ENCODE peak calls at places on chromosomes 16 and 17, in ten cellular contexts. One of them, this sample, is unnamed.
A peak's percentile ranks its signal among the peaks of the same experiment; 100 is the strongest.

GRCh38 chr16:74462361-74462760 is 41.1 kb upstream of the CLEC18B start:
- DNase-seq in GM23248: peak; percentile 37
- DNase-seq in GM12878: no peak
- DNase-seq in tibial artery: no peak
- DNase-seq in CD8-positive, alpha-beta memory T cell: no peak
- DNase-seq in transverse colon: no peak
- DNase-seq in IMR-90: no peak
- DNase-seq in mesendoderm: no peak
- DNase-seq in PC-3: peak; percentile 76
- DNase-seq in ovary: no peak
- DNase-seq in this sample: no peak

GRCh38 chr16:87017388-87018012 is 299.7 kb downstream of the C16orf95 start:
- DNase-seq in ovary: no peak
- DNase-seq in mesendoderm: peak; percentile 83
- DNase-seq in PC-3: peak; percentile 80
- DNase-seq in IMR-90: peak; percentile 88
- DNase-seq in CD8-positive, alpha-beta memory T cell: no peak
- DNase-seq in transverse colon: no peak
- DNase-seq in GM23248: peak; percentile 91
- DNase-seq in tibial artery: peak; percentile 59
- DNase-seq in GM12878: no peak
- DNase-seq in this sample: no peak

GRCh38 chr17:7930841-7931631 is 710 bp downstream of the TRAPPC1 start:
- DNase-seq in CD8-positive, alpha-beta memory T cell: no peak
- DNase-seq in PC-3: no peak
- DNase-seq in ovary: no peak
- DNase-seq in GM23248: no peak
- DNase-seq in transverse colon: no peak
- DNase-seq in tibial artery: no peak
- DNase-seq in mesendoderm: no peak
- DNase-seq in IMR-90: no peak
- DNase-seq in GM12878: no peak
- DNase-seq in this sample: no peak

GRCh38 chr17:83036193-83036592 is 43.2 kb upstream of the METRNL start:
- DNase-seq in ovary: no peak
- DNase-seq in mesendoderm: no peak
- DNase-seq in GM12878: no peak
- DNase-seq in IMR-90: no peak
- DNase-seq in tibial artery: no peak
- DNase-seq in CD8-positive, alpha-beta memory T cell: no peak
- DNase-seq in GM23248: no peak
- DNase-seq in transverse colon: no peak
- DNase-seq in PC-3: no peak
- DNase-seq in this sample: no peak

GRCh38 chr16:58459344-58460218 is 40.4 kb upstream of the NDRG4 start:
- DNase-seq in CD8-positive, alpha-beta memory T cell: no peak
- DNase-seq in ovary: no peak
- DNase-seq in GM12878: no peak
- DNase-seq in IMR-90: peak; percentile 43
- DNase-seq in transverse colon: no peak
- DNase-seq in tibial artery: no peak
- DNase-seq in PC-3: peak; percentile 82
- DNase-seq in mesendoderm: no peak
- DNase-seq in GM23248: peak; percentile 76
- DNase-seq in this sample: no peak

GRCh38 chr17:40322417-40323315 is 13.7 kb downstream of the RARA start:
- DNase-seq in IMR-90: peak; percentile 81
- DNase-seq in GM23248: peak; percentile 89
- DNase-seq in tibial artery: peak; percentile 91
- DNase-seq in PC-3: peak; percentile 62
- DNase-seq in ovary: peak; percentile 82
- DNase-seq in CD8-positive, alpha-beta memory T cell: peak; percentile 98
- DNase-seq in mesendoderm: peak; percentile 90
- DNase-seq in GM12878: peak; percentile 88
- DNase-seq in transverse colon: peak; percentile 83
- DNase-seq in this sample: no peak

GRCh38 chr17:60641810-60642220 is 35.8 kb upstream of the BCAS3 start:
- DNase-seq in PC-3: peak; percentile 93
- DNase-seq in transverse colon: peak; percentile 70
- DNase-seq in IMR-90: peak; percentile 85
- DNase-seq in tibial artery: peak; percentile 74
- DNase-seq in ovary: peak; percentile 70
- DNase-seq in mesendoderm: peak; percentile 80
- DNase-seq in GM23248: peak; percentile 81
- DNase-seq in CD8-positive, alpha-beta memory T cell: peak; percentile 37
- DNase-seq in GM12878: no peak
- DNase-seq in this sample: no peak

GRCh38 chr17:48626470-48627241 is 498 bp upstream of the HOXB9 start:
- DNase-seq in PC-3: peak; percentile 65
- DNase-seq in transverse colon: peak; percentile 80
- DNase-seq in IMR-90: peak; percentile 47
- DNase-seq in GM23248: peak; percentile 51
- DNase-seq in ovary: no peak
- DNase-seq in GM12878: no peak
- DNase-seq in mesendoderm: no peak
- DNase-seq in tibial artery: no peak
- DNase-seq in CD8-positive, alpha-beta memory T cell: no peak
- DNase-seq in this sample: no peak

GRCh38 chr16:49446805-49447204 is 73.2 kb downstream of the C16orf78 start:
- DNase-seq in PC-3: no peak
- DNase-seq in GM23248: no peak
- DNase-seq in tibial artery: no peak
- DNase-seq in CD8-positive, alpha-beta memory T cell: no peak
- DNase-seq in GM12878: no peak
- DNase-seq in IMR-90: no peak
- DNase-seq in mesendoderm: no peak
- DNase-seq in transverse colon: no peak
- DNase-seq in ovary: no peak
- DNase-seq in this sample: no peak

DNA sequence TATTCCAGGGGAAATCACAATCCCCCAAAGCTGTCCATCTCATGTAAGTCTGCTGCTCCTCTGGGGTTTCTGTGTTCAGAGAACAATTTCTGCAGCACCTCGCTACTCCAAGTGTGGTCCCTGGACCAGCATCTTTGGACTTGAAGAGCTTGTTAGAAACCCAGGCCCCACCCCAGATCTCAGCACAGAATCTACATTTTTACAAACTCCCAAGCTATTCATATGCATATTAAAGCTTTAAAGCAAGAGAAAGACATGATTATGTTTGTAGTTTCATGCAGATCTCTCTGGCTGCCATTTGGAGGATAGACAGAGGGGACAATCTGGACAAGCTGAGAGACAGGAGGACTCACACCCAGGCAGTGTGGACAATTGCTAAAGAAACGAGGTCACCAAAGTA is 33.5 kb downstream of the TEKT5 start:
- DNase-seq in GM12878: no peak
- DNase-seq in IMR-90: no peak
- DNase-seq in GM23248: no peak
- DNase-seq in transverse colon: no peak
- DNase-seq in tibial artery: no peak
- DNase-seq in ovary: no peak
- DNase-seq in mesendoderm: no peak
- DNase-seq in PC-3: no peak
- DNase-seq in CD8-positive, alpha-beta memory T cell: no peak
- DNase-seq in this sample: no peak
- H3K4me1 ChIP-seq in GM12878: peaks cover 5% of the 10 kb centered on the region
- H3K4me1 ChIP-seq in IMR-90: no peaks in the 10 kb centered on the region
- H3K4me1 ChIP-seq in GM23248: no peaks in the 10 kb centered on the region
- H3K4me1 ChIP-seq in transverse colon: no peaks in the 10 kb centered on the region
- H3K4me1 ChIP-seq in tibial artery: no peaks in the 10 kb centered on the region
- H3K4me1 ChIP-seq in ovary: peaks cover 8% of the 10 kb centered on the region
- H3K4me1 ChIP-seq in mesendoderm: no peaks in the 10 kb centered on the region
- H3K4me1 ChIP-seq in PC-3: no peaks in the 10 kb centered on the region
- H3K4me1 ChIP-seq in CD8-positive, alpha-beta memory T cell: no peaks in the 10 kb centered on the region
- H3K4me1 ChIP-seq in this sample: no peaks in the 10 kb centered on the region

DNA sequence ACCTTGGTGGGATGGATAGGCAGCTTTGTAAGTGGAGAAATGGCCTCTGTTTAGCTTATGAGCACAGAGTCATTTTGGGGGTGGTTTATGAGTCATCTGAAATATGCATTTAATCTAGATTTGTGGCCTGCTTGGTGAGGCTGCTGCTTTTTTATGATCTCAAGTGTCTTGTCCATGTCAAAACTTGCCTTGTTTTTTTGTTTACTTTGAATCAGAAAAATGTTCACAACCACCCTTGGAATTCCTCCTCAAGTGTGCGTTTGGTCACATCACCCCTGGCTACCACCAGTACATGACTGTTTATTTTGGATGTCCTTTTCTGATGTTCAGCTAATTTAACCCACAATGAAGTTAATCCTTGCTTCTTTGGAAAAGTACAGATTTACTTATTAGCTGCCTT is 64.6 kb downstream of the FTO start:
- DNase-seq in GM23248: peak; percentile 91
- DNase-seq in tibial artery: no peak
- DNase-seq in PC-3: peak; percentile 90
- DNase-seq in mesendoderm: no peak
- DNase-seq in ovary: no peak
- DNase-seq in GM12878: no peak
- DNase-seq in CD8-positive, alpha-beta memory T cell: no peak
- DNase-seq in transverse colon: no peak
- DNase-seq in IMR-90: peak; percentile 87
- DNase-seq in this sample: no peak
- H3K4me1 ChIP-seq in GM23248: peaks cover 64% of the 10 kb centered on the region
- H3K4me1 ChIP-seq in tibial artery: peaks cover 36% of the 10 kb centered on the region
- H3K4me1 ChIP-seq in PC-3: peaks cover 47% of the 10 kb centered on the region
- H3K4me1 ChIP-seq in mesendoderm: peaks cover 2% of the 10 kb centered on the region
- H3K4me1 ChIP-seq in ovary: peaks cover 9% of the 10 kb centered on the region
- H3K4me1 ChIP-seq in GM12878: peaks cover 6% of the 10 kb centered on the region
- H3K4me1 ChIP-seq in CD8-positive, alpha-beta memory T cell: no peaks in the 10 kb centered on the region
- H3K4me1 ChIP-seq in transverse colon: peaks cover 65% of the 10 kb centered on the region
- H3K4me1 ChIP-seq in IMR-90: peaks cover 11% of the 10 kb centered on the region
- H3K4me1 ChIP-seq in this sample: peaks cover 32% of the 10 kb centered on the region

DNA sequence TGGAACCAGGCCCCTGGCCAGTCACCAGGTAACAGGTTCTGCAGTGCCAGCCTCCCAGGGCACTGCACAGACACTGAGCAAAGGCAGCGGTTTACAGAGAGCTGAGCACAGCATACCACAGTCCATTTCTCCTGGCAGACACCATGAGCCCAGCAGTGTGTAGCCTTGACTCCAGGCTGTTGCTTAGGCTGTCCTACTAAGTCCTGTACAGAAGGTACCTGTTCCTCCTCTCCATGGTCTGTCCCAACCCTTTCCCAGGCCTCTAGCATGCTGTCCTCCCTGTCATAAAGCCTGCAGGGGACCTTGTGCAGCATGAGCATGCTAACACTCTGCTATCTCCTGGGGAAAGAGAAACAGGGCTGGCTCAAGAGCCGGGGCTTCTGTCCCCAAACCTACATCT is 20.0 kb downstream of the ATP6V0D1 start:
- DNase-seq in tibial artery: no peak
- DNase-seq in ovary: no peak
- DNase-seq in IMR-90: no peak
- DNase-seq in transverse colon: no peak
- DNase-seq in mesendoderm: no peak
- DNase-seq in PC-3: no peak
- DNase-seq in GM12878: no peak
- DNase-seq in CD8-positive, alpha-beta memory T cell: no peak
- DNase-seq in GM23248: no peak
- DNase-seq in this sample: no peak
- H3K4me1 ChIP-seq in tibial artery: peaks cover 86% of the 10 kb centered on the region
- H3K4me1 ChIP-seq in ovary: peaks cover 52% of the 10 kb centered on the region
- H3K4me1 ChIP-seq in IMR-90: peaks cover 31% of the 10 kb centered on the region
- H3K4me1 ChIP-seq in transverse colon: peaks cover 97% of the 10 kb centered on the region
- H3K4me1 ChIP-seq in mesendoderm: peaks cover 1% of the 10 kb centered on the region
- H3K4me1 ChIP-seq in PC-3: peaks cover 5% of the 10 kb centered on the region
- H3K4me1 ChIP-seq in GM12878: peaks cover 4% of the 10 kb centered on the region
- H3K4me1 ChIP-seq in CD8-positive, alpha-beta memory T cell: peaks cover 18% of the 10 kb centered on the region
- H3K4me1 ChIP-seq in GM23248: peaks cover 44% of the 10 kb centered on the region
- H3K4me1 ChIP-seq in this sample: peaks cover 81% of the 10 kb centered on the region

GRCh38 chr16:88700322-88700635 is 5.9 kb downstream of the RNF166 start:
- DNase-seq in GM23248: no peak
- DNase-seq in CD8-positive, alpha-beta memory T cell: no peak
- DNase-seq in GM12878: no peak
- DNase-seq in PC-3: no peak
- DNase-seq in ovary: no peak
- DNase-seq in transverse colon: no peak
- DNase-seq in mesendoderm: no peak
- DNase-seq in IMR-90: no peak
- DNase-seq in tibial artery: no peak
- DNase-seq in this sample: no peak

GRCh38 chr16:88699180-88699579 is 7.0 kb downstream of the RNF166 start:
- DNase-seq in ovary: no peak
- DNase-seq in IMR-90: no peak
- DNase-seq in CD8-positive, alpha-beta memory T cell: no peak
- DNase-seq in GM12878: no peak
- DNase-seq in PC-3: no peak
- DNase-seq in mesendoderm: no peak
- DNase-seq in transverse colon: no peak
- DNase-seq in tibial artery: no peak
- DNase-seq in GM23248: no peak
- DNase-seq in this sample: peak; percentile 81

GRCh38 chr16:88701541-88702363 is 4.5 kb downstream of the RNF166 start:
- DNase-seq in PC-3: no peak
- DNase-seq in ovary: no peak
- DNase-seq in mesendoderm: no peak
- DNase-seq in GM12878: no peak
- DNase-seq in CD8-positive, alpha-beta memory T cell: peak; percentile 38
- DNase-seq in tibial artery: no peak
- DNase-seq in transverse colon: no peak
- DNase-seq in GM23248: no peak
- DNase-seq in IMR-90: no peak
- DNase-seq in this sample: no peak

GRCh38 chr16:88702364-88703210 is 3.6 kb downstream of the RNF166 start:
- DNase-seq in CD8-positive, alpha-beta memory T cell: peak; percentile 46
- DNase-seq in PC-3: no peak
- DNase-seq in mesendoderm: no peak
- DNase-seq in transverse colon: no peak
- DNase-seq in tibial artery: no peak
- DNase-seq in IMR-90: no peak
- DNase-seq in GM23248: no peak
- DNase-seq in ovary: no peak
- DNase-seq in GM12878: no peak
- DNase-seq in this sample: no peak

DNA sequence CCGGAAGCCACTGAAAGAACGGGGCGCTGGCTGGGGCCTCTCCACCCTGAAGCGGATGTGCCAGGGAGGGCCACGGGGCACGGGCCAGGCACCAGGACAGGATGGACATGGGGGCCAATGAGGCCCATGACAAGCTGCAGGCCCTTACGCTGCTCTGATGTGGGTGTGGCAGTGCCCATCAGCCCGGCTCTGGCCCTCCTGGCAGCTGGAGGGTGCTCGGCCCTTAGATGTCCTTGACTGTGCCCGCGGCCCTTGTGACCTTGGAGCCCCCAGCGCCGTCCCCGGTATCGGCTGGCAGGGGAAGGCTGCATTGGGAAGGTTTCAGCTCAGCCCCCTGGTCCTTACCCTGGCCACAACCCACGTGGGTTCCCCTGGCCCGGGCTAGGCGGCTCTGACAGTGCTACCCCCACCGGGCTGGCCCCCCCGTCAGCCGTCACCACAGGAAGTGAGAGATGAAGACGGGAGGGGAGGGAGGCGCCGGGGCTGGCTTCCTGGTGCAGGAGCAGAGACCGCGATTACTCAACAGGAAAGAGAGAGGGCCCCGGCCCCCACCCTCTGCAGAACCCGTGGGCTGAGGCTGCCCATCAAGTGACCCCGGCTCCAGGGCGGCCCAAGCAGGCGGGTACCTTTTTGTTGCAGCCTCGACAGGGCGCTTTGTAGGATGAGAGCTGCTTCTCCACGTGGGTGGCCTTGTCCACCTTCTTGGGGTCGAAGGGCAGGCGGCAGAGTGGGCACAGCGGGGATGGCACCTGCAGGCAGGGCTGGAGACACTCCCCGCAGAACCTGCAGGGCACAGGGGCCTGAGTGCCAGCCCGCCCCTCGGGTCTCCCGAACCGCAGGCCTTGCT is 5.3 kb downstream of the RNF166 start:
- DNase-seq in CD8-positive, alpha-beta memory T cell: peak; percentile 96
- DNase-seq in transverse colon: peak; percentile 93
- DNase-seq in PC-3: peak; percentile 72
- DNase-seq in IMR-90: peak; percentile 90
- DNase-seq in GM12878: peak; percentile 64
- DNase-seq in GM23248: peak; percentile 73
- DNase-seq in tibial artery: peak; percentile 92
- DNase-seq in mesendoderm: no peak
- DNase-seq in ovary: peak; percentile 77
- DNase-seq in this sample: peak; percentile 97
- H3K4me1 ChIP-seq in CD8-positive, alpha-beta memory T cell: peaks cover 78% of the 10 kb centered on the region
- H3K4me1 ChIP-seq in transverse colon: peaks cover 34% of the 10 kb centered on the region
- H3K4me1 ChIP-seq in PC-3: peaks cover 15% of the 10 kb centered on the region
- H3K4me1 ChIP-seq in IMR-90: peaks cover 14% of the 10 kb centered on the region
- H3K4me1 ChIP-seq in GM12878: peaks cover 56% of the 10 kb centered on the region
- H3K4me1 ChIP-seq in GM23248: peaks cover 7% of the 10 kb centered on the region
- H3K4me1 ChIP-seq in tibial artery: peaks cover 25% of the 10 kb centered on the region
- H3K4me1 ChIP-seq in mesendoderm: no peaks in the 10 kb centered on the region
- H3K4me1 ChIP-seq in ovary: peaks cover 5% of the 10 kb centered on the region
- H3K4me1 ChIP-seq in this sample: peaks cover 87% of the 10 kb centered on the region

This sample was measured in upper lobe of left lung.